ENCODE peak calls at places on chromosomes 5 and 9, in ten cellular contexts. I is colonic mucosa, C is AG09319, T is fibroblast of lung, X is IMR-90, E is GM12878, N is foreskin fibroblast, V is Peyer's patch, Y is mammary epithelial cell, Q is uterus. B is an unnamed sample.

GRCh38 chr5:35651002-35651756 is 33.5 kb downstream of the SPEF2 start:
- DNase-seq in I (peak), C (peak), T (peak), X (peak), E (no peak), N (peak), V (no peak), Y (peak), Q (no peak), B (peak)

GRCh38 chr5:176466245-176466871 is 18.2 kb downstream of the FAF2 start:
- DNase-seq in I (no peak), C (peak), T (peak), X (peak), E (no peak), N (peak), V (no peak), Y (peak), Q (no peak), B (peak)

GRCh38 chr9:94581711-94582110 is 11.9 kb downstream of the FBP2 start:
- DNase-seq in I (no peak), C (no peak), T (no peak), X (no peak), E (no peak), N (no peak), V (no peak), Y (peak), Q (no peak), B (no peak)

GRCh38 chr5:148482697-148483462 is 99.1 kb downstream of the FBXO38 start:
- DNase-seq in I (peak), C (no peak), T (peak), X (peak), E (peak), N (peak), V (peak), Y (peak), Q (peak), B (peak)

GRCh38 chr5:80825780-80826460 is 134.2 kb upstream of the RASGRF2 start:
- DNase-seq in I (no peak), C (no peak), T (no peak), X (no peak), E (no peak), N (no peak), V (no peak), Y (no peak), Q (no peak), B (no peak)

GRCh38 chr5:36654598-36654997 is 48.2 kb downstream of the SLC1A3 start:
- DNase-seq in I (no peak), C (no peak), T (no peak), X (no peak), E (no peak), N (no peak), V (no peak), Y (no peak), Q (no peak), B (no peak)

GRCh38 chr5:150058480-150059126 is 27.8 kb downstream of the CSF1R start:
- DNase-seq in I (peak), C (peak), T (peak), X (peak), E (no peak), N (peak), V (peak), Y (peak), Q (no peak), B (peak)

GRCh38 chr5:140321796-140322195 is 18.9 kb upstream of the PFDN1 start:
- DNase-seq in I (no peak), C (no peak), T (peak), X (no peak), E (peak), N (peak), V (no peak), Y (no peak), Q (no peak), B (no peak)

GRCh38 chr5:149959406-149960236 is 937 bp upstream of the SLC26A2 start:
- DNase-seq in I (no peak), C (no peak), T (peak), X (peak), E (peak), N (peak), V (no peak), Y (peak), Q (no peak), B (peak)

GRCh38 chr5:6820851-6821479 is 107.7 kb downstream of the TENT4A start:
- DNase-seq in I (peak), C (no peak), T (peak), X (no peak), E (no peak), N (no peak), V (no peak), Y (no peak), Q (no peak), B (peak)

GRCh38 chr9:114060070-114060469 is 18.0 kb downstream of the AMBP start:
- DNase-seq in I (peak), C (no peak), T (no peak), X (no peak), E (no peak), N (no peak), V (no peak), Y (no peak), Q (no peak), B (no peak)

GRCh38 chr5:123696948-123697347 is 185.0 kb downstream of the CSNK1G3 start:
- DNase-seq in I (no peak), C (no peak), T (peak), X (peak), E (no peak), N (peak), V (peak), Y (peak), Q (peak), B (peak)

GRCh38 chr5:173290477-173291131 is 37.6 kb downstream of the STC2 start:
- DNase-seq in I (no peak), C (no peak), T (peak), X (peak), E (no peak), N (no peak), V (no peak), Y (no peak), Q (no peak), B (no peak)

GRCh38 chr9:36102742-36103495 is 33.6 kb upstream of the GLIPR2 start:
- DNase-seq in I (peak), C (peak), T (peak), X (peak), E (peak), N (peak), V (peak), Y (peak), Q (peak), B (peak)

GRCh38 chr5:109399092-109399759 is 10.5 kb downstream of the PJA2 start:
- DNase-seq in I (no peak), C (no peak), T (peak), X (peak), E (no peak), N (no peak), V (no peak), Y (no peak), Q (no peak), B (peak)

GRCh38 chr9:90895786-90896185 is 94.2 kb downstream of the SYK start:
- DNase-seq in I (no peak), C (no peak), T (no peak), X (no peak), E (no peak), N (no peak), V (no peak), Y (no peak), Q (no peak), B (no peak)

GRCh38 chr9:138077126-138077525 is 199.5 kb downstream of the CACNA1B start:
- DNase-seq in I (no peak), C (no peak), T (no peak), X (no peak), E (no peak), N (no peak), V (peak), Y (no peak), Q (peak), B (no peak)

GRCh38 chr9:123656565-123656964 is 273.4 kb downstream of the DENND1A start:
- DNase-seq in I (no peak), C (no peak), T (no peak), X (peak), E (no peak), N (no peak), V (no peak), Y (peak), Q (no peak), B (peak)

GRCh38 chr5:83831834-83832233 is 111.2 kb upstream of the HAPLN1 start:
- DNase-seq in I (no peak), C (no peak), T (no peak), X (no peak), E (no peak), N (no peak), V (no peak), Y (no peak), Q (no peak), B (no peak)

GRCh38 chr9:127133739-127134167 is 11.3 kb upstream of the ANGPTL2 start:
- DNase-seq in I (no peak), C (no peak), T (peak), X (peak), E (no peak), N (peak), V (no peak), Y (no peak), Q (peak), B (peak)

GRCh38 chr9:129368458-129368978 is 190.5 kb upstream of the IER5L start:
- DNase-seq in I (no peak), C (no peak), T (no peak), X (no peak), E (no peak), N (no peak), V (no peak), Y (no peak), Q (no peak), B (no peak)

GRCh38 chr5:180127682-180128670 is 56.4 kb upstream of the RNF130 start:
- DNase-seq in I (peak), C (no peak), T (no peak), X (no peak), E (no peak), N (no peak), V (no peak), Y (no peak), Q (no peak), B (no peak)

GRCh38 chr9:105053209-105053652 is 125.3 kb upstream of the ABCA1 start:
- DNase-seq in I (no peak), C (peak), T (peak), X (peak), E (peak), N (peak), V (no peak), Y (peak), Q (no peak), B (peak)

GRCh38 chr5:132267166-132267739 is 9.8 kb downstream of the PDLIM4 start:
- DNase-seq in I (no peak), C (no peak), T (no peak), X (no peak), E (no peak), N (no peak), V (no peak), Y (no peak), Q (no peak), B (no peak)

GRCh38 chr5:72649449-72649848 is 142.2 kb upstream of the ZNF366 start:
- DNase-seq in I (no peak), C (no peak), T (no peak), X (peak), E (no peak), N (no peak), V (no peak), Y (no peak), Q (peak), B (peak)

GRCh38 chr9:93911136-93911745 is 43.9 kb downstream of the BARX1 start:
- DNase-seq in I (no peak), C (no peak), T (no peak), X (no peak), E (no peak), N (no peak), V (no peak), Y (no peak), Q (no peak), B (no peak)

GRCh38 chr9:114588150-114588663 is 638 bp downstream of the ATP6V1G1 start:
- DNase-seq in I (peak), C (no peak), T (peak), X (peak), E (no peak), N (peak), V (no peak), Y (peak), Q (no peak), B (peak)

GRCh38 chr5:172439785-172440480 is 14.4 kb downstream of the SH3PXD2B start:
- DNase-seq in I (no peak), C (no peak), T (no peak), X (no peak), E (no peak), N (peak), V (peak), Y (no peak), Q (no peak), B (peak)

DNA sequence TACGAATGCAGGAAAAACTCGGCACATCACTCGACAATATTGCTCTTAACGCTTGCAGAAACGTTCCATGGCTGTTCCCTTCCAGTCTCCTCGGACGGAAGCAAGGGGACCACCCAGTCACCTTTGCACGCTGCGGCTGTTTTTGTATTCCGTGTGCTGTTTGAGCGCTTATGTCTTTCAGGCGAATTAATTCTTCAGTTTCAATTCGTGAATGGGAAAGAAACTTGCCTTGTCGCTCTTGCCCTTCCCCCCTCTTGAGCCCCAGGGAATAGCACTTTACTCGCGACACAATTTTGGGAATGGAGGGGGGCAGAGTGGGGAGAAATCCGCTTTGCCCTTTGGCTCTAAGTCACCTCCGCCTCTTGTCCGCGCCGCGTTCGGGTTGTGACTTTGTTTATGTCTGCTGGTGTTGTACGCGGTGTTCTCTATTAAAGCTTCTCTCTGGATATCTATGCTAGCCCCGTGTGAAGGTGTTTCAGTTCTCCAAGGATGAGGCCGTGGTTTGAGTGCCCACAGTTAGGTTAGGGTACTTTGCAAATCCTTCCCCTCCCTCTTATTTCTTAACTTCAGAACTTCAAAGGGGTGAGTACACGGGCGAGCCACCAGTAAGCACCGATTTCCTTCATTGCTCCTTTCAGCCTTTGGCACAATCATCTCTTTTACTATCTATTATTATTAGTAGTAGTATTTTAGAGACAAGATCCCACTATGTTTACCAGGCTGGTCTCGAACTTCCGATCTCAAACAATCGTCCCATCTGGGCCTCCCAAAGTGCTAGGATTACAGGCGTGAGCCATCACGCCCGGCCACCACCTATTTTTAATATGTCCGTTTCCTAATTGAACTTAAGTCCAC is 2.7 kb downstream of the FOXB2 start:
- DNase-seq in I (no peak), C (no peak), T (no peak), X (no peak), E (no peak), N (no peak), V (no peak), Y (no peak), Q (no peak), B (no peak)
- TF ChIP-seq CTCF in I (no peak), C (no peak), T (no peak), X (no peak), E (no peak), N (no peak), V (no peak), Y (no peak), Q (no peak), B (no peak)

GRCh38 chr9:116264361-116264760 is 110.8 kb downstream of the PAPPA start:
- DNase-seq in I (no peak), C (no peak), T (no peak), X (no peak), E (no peak), N (no peak), V (no peak), Y (no peak), Q (no peak), B (no peak)

GRCh38 chr9:116262421-116262820 is 108.8 kb downstream of the PAPPA start:
- DNase-seq in I (no peak), C (no peak), T (no peak), X (no peak), E (no peak), N (no peak), V (no peak), Y (no peak), Q (no peak), B (peak)

GRCh38 chr9:116260531-116260930 is 106.9 kb downstream of the PAPPA start:
- DNase-seq in I (no peak), C (no peak), T (no peak), X (no peak), E (no peak), N (no peak), V (no peak), Y (no peak), Q (no peak), B (no peak)
- TF ChIP-seq CTCF in I (no peak), C (no peak), T (no peak), X (no peak), E (no peak), N (no peak), V (no peak), Y (no peak), Q (no peak), B (no peak)

GRCh38 chr5:141485305-141486055 is 650 bp downstream of the PCDHGC4 start:
- DNase-seq in I (no peak), C (no peak), T (no peak), X (no peak), E (no peak), N (no peak), V (no peak), Y (no peak), Q (no peak), B (no peak)
- TF ChIP-seq CTCF in I (no peak), C (no peak), T (no peak), X (no peak), E (no peak), N (no peak), V (no peak), Y (no peak), Q (no peak), B (no peak)

GRCh38 chr5:5521029-5521428 is 98.6 kb downstream of the ICE1 start:
- DNase-seq in I (no peak), C (no peak), T (no peak), X (no peak), E (no peak), N (no peak), V (no peak), Y (no peak), Q (no peak), B (no peak)
- TF ChIP-seq CTCF in I (no peak), C (no peak), T (no peak), X (no peak), E (no peak), N (no peak), V (no peak), Y (no peak), Q (no peak), B (no peak)

DNA sequence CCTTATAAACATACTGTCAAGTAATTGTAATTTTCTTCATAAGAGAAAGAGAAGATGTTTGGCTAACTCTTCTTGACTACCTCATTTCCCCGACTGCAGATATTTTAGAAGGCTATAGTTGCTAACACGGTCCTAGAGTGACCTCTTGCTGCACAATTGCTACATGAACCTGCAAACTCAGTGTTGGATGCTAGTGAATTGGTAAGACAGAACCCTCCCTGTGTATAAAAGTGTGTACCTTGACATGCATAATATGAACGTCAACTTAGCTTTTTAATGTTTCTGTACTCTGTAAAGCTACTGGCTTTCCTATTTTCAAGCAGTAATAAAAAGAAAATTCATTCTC is 46.7 kb upstream of the CER1 start:
- DNase-seq in I (no peak), C (no peak), T (peak), X (peak), E (no peak), N (no peak), V (no peak), Y (peak), Q (no peak), B (peak)
- TF ChIP-seq CTCF in I (no peak), C (no peak), T (peak), X (no peak), E (peak), N (no peak), V (no peak), Y (peak), Q (no peak), B (peak)

B was measured in fibroblast of mammary gland.